ENCODE peak calls at places on chromosomes 12 and 14, in eight cellular contexts. One of them, this sample, is unnamed.

GRCh38 chr12:110279976-110280783 is 867 bp upstream of the ATP2A2 start:
- DNase-seq in GM23248: peak
- DNase-seq in aorta: peak
- DNase-seq in AG04450: no peak
- DNase-seq in foreskin keratinocyte: no peak
- DNase-seq in substantia nigra: no peak
- DNase-seq in heart right ventricle: peak
- DNase-seq in naive thymus-derived CD4-positive, alpha-beta T cell: peak
- DNase-seq in this sample: no peak

GRCh38 chr12:104521731-104522130 is 65.0 kb downstream of the CHST11 start:
- DNase-seq in GM23248: peak
- DNase-seq in aorta: peak
- DNase-seq in AG04450: no peak
- DNase-seq in foreskin keratinocyte: no peak
- DNase-seq in substantia nigra: no peak
- DNase-seq in heart right ventricle: no peak
- DNase-seq in naive thymus-derived CD4-positive, alpha-beta T cell: no peak
- DNase-seq in this sample: no peak

GRCh38 chr12:104567832-104568490 is 111.2 kb downstream of the CHST11 start:
- DNase-seq in GM23248: no peak
- DNase-seq in aorta: no peak
- DNase-seq in AG04450: no peak
- DNase-seq in foreskin keratinocyte: no peak
- DNase-seq in substantia nigra: no peak
- DNase-seq in heart right ventricle: no peak
- DNase-seq in naive thymus-derived CD4-positive, alpha-beta T cell: no peak
- DNase-seq in this sample: no peak

GRCh38 chr12:52215587-52216031 is 17.4 kb upstream of the KRT7 start:
- DNase-seq in GM23248: no peak
- DNase-seq in aorta: no peak
- DNase-seq in AG04450: no peak
- DNase-seq in foreskin keratinocyte: peak
- DNase-seq in substantia nigra: no peak
- DNase-seq in heart right ventricle: no peak
- DNase-seq in naive thymus-derived CD4-positive, alpha-beta T cell: no peak
- DNase-seq in this sample: peak

GRCh38 chr12:114347861-114348260 is 58.1 kb downstream of the TBX5 start:
- DNase-seq in GM23248: no peak
- DNase-seq in aorta: no peak
- DNase-seq in AG04450: no peak
- DNase-seq in foreskin keratinocyte: no peak
- DNase-seq in substantia nigra: no peak
- DNase-seq in heart right ventricle: no peak
- DNase-seq in naive thymus-derived CD4-positive, alpha-beta T cell: no peak
- DNase-seq in this sample: no peak

GRCh38 chr12:40158592-40159111 is 52.8 kb upstream of the SLC2A13 start:
- DNase-seq in GM23248: no peak
- DNase-seq in aorta: no peak
- DNase-seq in AG04450: no peak
- DNase-seq in foreskin keratinocyte: peak
- DNase-seq in substantia nigra: no peak
- DNase-seq in heart right ventricle: no peak
- DNase-seq in naive thymus-derived CD4-positive, alpha-beta T cell: no peak
- DNase-seq in this sample: peak

GRCh38 chr14:90577661-90578282 is 180.9 kb downstream of the CALM1 start:
- DNase-seq in GM23248: no peak
- DNase-seq in aorta: no peak
- DNase-seq in AG04450: no peak
- DNase-seq in foreskin keratinocyte: no peak
- DNase-seq in substantia nigra: no peak
- DNase-seq in heart right ventricle: peak
- DNase-seq in naive thymus-derived CD4-positive, alpha-beta T cell: no peak
- DNase-seq in this sample: no peak

GRCh38 chr12:132812631-132813305 is 15.9 kb downstream of the GOLGA3 start:
- DNase-seq in GM23248: peak
- DNase-seq in aorta: no peak
- DNase-seq in AG04450: peak
- DNase-seq in foreskin keratinocyte: no peak
- DNase-seq in substantia nigra: no peak
- DNase-seq in heart right ventricle: no peak
- DNase-seq in naive thymus-derived CD4-positive, alpha-beta T cell: no peak
- DNase-seq in this sample: no peak

GRCh38 chr12:105357162-105357691 is 26.7 kb downstream of the C12orf75 start:
- DNase-seq in GM23248: peak
- DNase-seq in aorta: no peak
- DNase-seq in AG04450: no peak
- DNase-seq in foreskin keratinocyte: no peak
- DNase-seq in substantia nigra: no peak
- DNase-seq in heart right ventricle: no peak
- DNase-seq in naive thymus-derived CD4-positive, alpha-beta T cell: no peak
- DNase-seq in this sample: no peak

GRCh38 chr14:104686624-104687517 is 2.5 kb upstream of the INF2 start:
- DNase-seq in GM23248: no peak
- DNase-seq in aorta: peak
- DNase-seq in AG04450: no peak
- DNase-seq in foreskin keratinocyte: no peak
- DNase-seq in substantia nigra: no peak
- DNase-seq in heart right ventricle: no peak
- DNase-seq in naive thymus-derived CD4-positive, alpha-beta T cell: no peak
- DNase-seq in this sample: no peak

GRCh38 chr12:96811083-96811482 is 96.0 kb upstream of the NEDD1 start:
- DNase-seq in GM23248: peak
- DNase-seq in aorta: no peak
- DNase-seq in AG04450: peak
- DNase-seq in foreskin keratinocyte: peak
- DNase-seq in substantia nigra: no peak
- DNase-seq in heart right ventricle: no peak
- DNase-seq in naive thymus-derived CD4-positive, alpha-beta T cell: no peak
- DNase-seq in this sample: peak

GRCh38 chr14:106530423-106531107 is 1004.2 kb downstream of the TMEM121 start:
- DNase-seq in GM23248: no peak
- DNase-seq in aorta: no peak
- DNase-seq in AG04450: no peak
- DNase-seq in foreskin keratinocyte: no peak
- DNase-seq in substantia nigra: no peak
- DNase-seq in heart right ventricle: no peak
- DNase-seq in naive thymus-derived CD4-positive, alpha-beta T cell: no peak
- DNase-seq in this sample: no peak

GRCh38 chr14:32813401-32813800 is 125.3 kb upstream of the NPAS3 start:
- DNase-seq in GM23248: no peak
- DNase-seq in aorta: no peak
- DNase-seq in AG04450: no peak
- DNase-seq in foreskin keratinocyte: no peak
- DNase-seq in substantia nigra: no peak
- DNase-seq in heart right ventricle: no peak
- DNase-seq in naive thymus-derived CD4-positive, alpha-beta T cell: no peak
- DNase-seq in this sample: no peak

GRCh38 chr14:102493585-102493984 is 16.0 kb downstream of the ANKRD9 start:
- DNase-seq in GM23248: no peak
- DNase-seq in aorta: peak
- DNase-seq in AG04450: no peak
- DNase-seq in foreskin keratinocyte: no peak
- DNase-seq in substantia nigra: no peak
- DNase-seq in heart right ventricle: no peak
- DNase-seq in naive thymus-derived CD4-positive, alpha-beta T cell: no peak
- DNase-seq in this sample: no peak

GRCh38 chr12:47247418-47247817 is 167.7 kb upstream of the AMIGO2 start:
- DNase-seq in GM23248: no peak
- DNase-seq in aorta: no peak
- DNase-seq in AG04450: no peak
- DNase-seq in foreskin keratinocyte: no peak
- DNase-seq in substantia nigra: no peak
- DNase-seq in heart right ventricle: no peak
- DNase-seq in naive thymus-derived CD4-positive, alpha-beta T cell: no peak
- DNase-seq in this sample: no peak

GRCh38 chr12:87082756-87083155 is 826.6 kb upstream of the MGAT4C start:
- DNase-seq in GM23248: peak
- DNase-seq in aorta: no peak
- DNase-seq in AG04450: no peak
- DNase-seq in foreskin keratinocyte: no peak
- DNase-seq in substantia nigra: no peak
- DNase-seq in heart right ventricle: no peak
- DNase-seq in naive thymus-derived CD4-positive, alpha-beta T cell: no peak
- DNase-seq in this sample: no peak

GRCh38 chr12:53223391-53224267 is 8.4 kb downstream of the RARG start:
- DNase-seq in GM23248: peak
- DNase-seq in aorta: peak
- DNase-seq in AG04450: no peak
- DNase-seq in foreskin keratinocyte: peak
- DNase-seq in substantia nigra: no peak
- DNase-seq in heart right ventricle: no peak
- DNase-seq in naive thymus-derived CD4-positive, alpha-beta T cell: no peak
- DNase-seq in this sample: no peak

DNA sequence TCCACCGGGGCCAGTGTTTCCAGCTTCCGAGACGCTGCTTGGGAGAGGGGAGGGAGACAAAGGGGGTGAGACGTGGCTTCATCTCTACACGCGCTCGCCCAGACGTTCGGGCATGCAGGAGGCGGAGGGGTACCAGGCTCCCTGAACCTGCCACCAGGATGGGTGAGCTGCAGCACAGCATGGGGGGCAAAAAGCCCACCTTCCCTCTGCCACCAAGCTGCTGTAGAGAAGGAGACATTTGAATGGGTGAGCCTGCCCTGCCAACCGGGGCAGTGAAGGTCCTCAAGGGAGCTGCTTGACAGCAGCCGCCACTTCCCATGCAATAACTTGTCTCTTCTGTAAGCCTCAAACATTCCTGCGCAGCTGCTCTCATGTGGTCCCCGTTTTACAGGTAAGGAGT is 78.4 kb upstream of the DICER1 start:
- DNase-seq in GM23248: no peak
- DNase-seq in aorta: no peak
- DNase-seq in AG04450: no peak
- DNase-seq in foreskin keratinocyte: no peak
- DNase-seq in substantia nigra: no peak
- DNase-seq in heart right ventricle: no peak
- DNase-seq in naive thymus-derived CD4-positive, alpha-beta T cell: no peak
- DNase-seq in this sample: no peak
- H3K27ac ChIP-seq in GM23248: no peak
- H3K27ac ChIP-seq in aorta: no peak
- H3K27ac ChIP-seq in AG04450: no peak
- H3K27ac ChIP-seq in foreskin keratinocyte: no peak
- H3K27ac ChIP-seq in substantia nigra: peak
- H3K27ac ChIP-seq in heart right ventricle: no peak
- H3K27ac ChIP-seq in naive thymus-derived CD4-positive, alpha-beta T cell: no peak
- H3K27ac ChIP-seq in this sample: no peak

DNA sequence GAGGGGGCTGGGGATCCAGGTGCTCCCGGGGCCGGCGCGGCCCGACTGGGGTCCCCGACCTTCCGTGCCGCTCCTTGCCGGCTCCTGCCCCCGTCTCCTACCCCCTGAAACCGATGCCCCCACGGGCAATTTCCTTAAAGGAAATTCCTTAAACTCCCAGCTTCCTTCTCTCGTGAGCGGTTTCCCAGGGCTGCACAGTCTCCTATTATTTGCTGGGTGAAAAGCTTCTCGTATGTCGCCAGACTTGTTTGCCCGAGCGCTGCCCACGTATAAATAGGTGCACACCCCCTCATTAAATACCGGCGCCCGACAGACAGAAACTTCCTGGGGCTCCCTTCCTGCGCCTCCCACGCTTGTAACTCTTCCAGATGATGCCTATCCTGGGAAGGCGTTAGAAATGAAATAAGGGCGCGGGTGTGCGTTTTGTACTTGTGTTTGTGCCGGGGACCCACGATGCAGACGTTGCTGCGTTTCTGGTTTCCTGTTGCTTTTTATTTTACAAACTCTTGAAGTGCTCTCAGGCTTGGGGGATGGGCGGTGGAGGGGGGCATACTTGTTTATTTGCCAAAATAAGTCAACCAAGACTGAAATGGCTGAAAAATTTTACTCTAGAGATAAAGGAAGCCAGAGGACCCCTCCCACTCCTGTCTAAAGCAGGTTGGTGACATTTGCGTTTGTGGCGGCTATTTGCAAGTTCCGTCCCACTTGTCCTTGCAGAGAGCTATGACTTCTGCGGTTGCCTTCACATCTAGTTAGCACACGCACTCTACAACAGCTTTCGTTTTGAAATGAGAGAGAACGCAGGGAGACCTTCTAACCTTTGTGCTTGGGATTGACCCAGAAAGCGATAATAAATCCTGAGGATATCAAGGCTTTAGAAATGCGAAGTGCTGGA is 1.0 kb downstream of the HIP1R start:
- DNase-seq in GM23248: peak
- DNase-seq in aorta: no peak
- DNase-seq in AG04450: no peak
- DNase-seq in foreskin keratinocyte: no peak
- DNase-seq in substantia nigra: no peak
- DNase-seq in heart right ventricle: no peak
- DNase-seq in naive thymus-derived CD4-positive, alpha-beta T cell: peak
- DNase-seq in this sample: no peak
- H3K27ac ChIP-seq in GM23248: peak
- H3K27ac ChIP-seq in aorta: no peak
- H3K27ac ChIP-seq in AG04450: no peak
- H3K27ac ChIP-seq in foreskin keratinocyte: peak
- H3K27ac ChIP-seq in substantia nigra: peak
- H3K27ac ChIP-seq in heart right ventricle: peak
- H3K27ac ChIP-seq in naive thymus-derived CD4-positive, alpha-beta T cell: peak
- H3K27ac ChIP-seq in this sample: peak

DNA sequence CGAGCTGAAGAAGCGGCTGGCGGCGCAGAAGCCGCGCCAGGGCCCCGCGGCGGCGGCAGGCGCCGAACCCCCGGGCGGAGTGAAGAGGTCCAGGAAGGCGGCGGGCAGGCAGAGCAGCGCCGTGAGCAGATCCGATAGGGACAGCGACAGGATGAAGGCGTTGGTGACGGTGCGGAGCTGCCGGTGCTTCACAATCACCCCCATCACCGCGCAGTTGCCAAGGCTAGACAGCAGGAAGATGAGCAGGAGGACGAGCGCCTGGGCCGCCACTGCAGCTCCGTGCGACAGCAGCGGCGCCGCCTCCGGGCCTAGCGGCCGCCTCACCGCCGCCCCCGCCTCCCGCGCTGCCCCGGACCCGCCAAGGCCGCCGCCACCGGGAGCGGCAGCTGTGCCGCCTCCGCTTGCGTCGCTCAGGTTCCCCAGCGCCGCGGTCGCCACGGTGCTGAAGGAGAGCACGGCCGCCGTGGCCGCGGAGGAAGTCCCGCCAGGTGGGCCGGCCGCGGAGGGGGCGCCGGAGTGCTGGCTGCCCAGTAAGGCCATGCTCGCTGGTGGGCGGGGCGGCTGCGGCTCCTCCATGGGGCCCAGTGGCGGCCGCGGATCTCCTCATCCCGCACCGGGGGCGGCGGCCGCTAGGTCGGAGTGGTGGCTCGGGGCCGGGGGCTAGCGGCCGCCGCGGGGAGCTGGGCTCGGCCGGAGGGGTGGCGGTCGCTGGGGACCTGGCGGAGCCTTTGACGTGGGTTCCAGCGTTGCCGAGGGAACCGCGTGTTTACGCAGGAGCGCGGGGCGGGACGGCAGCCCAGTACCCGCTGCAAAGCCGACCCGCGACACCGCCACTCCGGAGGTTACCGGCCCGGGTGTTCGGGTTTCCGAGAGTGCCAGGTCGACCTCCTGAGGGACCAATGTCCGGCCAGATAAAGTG is at the start of gene GPR135:
- DNase-seq in GM23248: peak
- DNase-seq in aorta: peak
- DNase-seq in AG04450: no peak
- DNase-seq in foreskin keratinocyte: no peak
- DNase-seq in substantia nigra: no peak
- DNase-seq in heart right ventricle: peak
- DNase-seq in naive thymus-derived CD4-positive, alpha-beta T cell: peak
- DNase-seq in this sample: no peak
- H3K27ac ChIP-seq in GM23248: peak
- H3K27ac ChIP-seq in aorta: peak
- H3K27ac ChIP-seq in AG04450: no peak
- H3K27ac ChIP-seq in foreskin keratinocyte: no peak
- H3K27ac ChIP-seq in substantia nigra: peak
- H3K27ac ChIP-seq in heart right ventricle: peak
- H3K27ac ChIP-seq in naive thymus-derived CD4-positive, alpha-beta T cell: peak
- H3K27ac ChIP-seq in this sample: no peak

GRCh38 chr12:20549115-20549719 is 145.9 kb upstream of the SLCO1C1 start:
- DNase-seq in GM23248: peak
- DNase-seq in aorta: no peak
- DNase-seq in AG04450: no peak
- DNase-seq in foreskin keratinocyte: no peak
- DNase-seq in substantia nigra: no peak
- DNase-seq in heart right ventricle: peak
- DNase-seq in naive thymus-derived CD4-positive, alpha-beta T cell: no peak
- DNase-seq in this sample: no peak
- H3K27ac ChIP-seq in GM23248: no peak
- H3K27ac ChIP-seq in aorta: no peak
- H3K27ac ChIP-seq in AG04450: no peak
- H3K27ac ChIP-seq in foreskin keratinocyte: no peak
- H3K27ac ChIP-seq in substantia nigra: no peak
- H3K27ac ChIP-seq in heart right ventricle: no peak
- H3K27ac ChIP-seq in naive thymus-derived CD4-positive, alpha-beta T cell: no peak
- H3K27ac ChIP-seq in this sample: no peak

This sample was measured in epithelial cell of prostate.